ENCODE peak calls at places on chromosomes 12 and 14, in seven cellular contexts. One of them, this sample, is unnamed.

GRCh38 chr14:101737414-101738367 is 23.8 kb upstream of the PPP2R5C start:
- DNase-seq in astrocyte: no peak
- DNase-seq in neural progenitor cell: no peak
- DNase-seq in GM23248: no peak
- DNase-seq in A549: no peak
- DNase-seq in SK-N-SH: no peak
- DNase-seq in neuronal stem cell: no peak
- DNase-seq in this sample: no peak

GRCh38 chr14:104293231-104293841 is 154.9 kb downstream of the KIF26A start:
- DNase-seq in neuronal stem cell: no peak
- DNase-seq in GM23248: no peak
- DNase-seq in neural progenitor cell: no peak
- DNase-seq in A549: no peak
- DNase-seq in SK-N-SH: no peak
- DNase-seq in astrocyte: no peak
- DNase-seq in this sample: no peak

GRCh38 chr12:39906237-39906636 is 199.6 kb downstream of the SLC2A13 start:
- DNase-seq in neural progenitor cell: no peak
- DNase-seq in astrocyte: no peak
- DNase-seq in neuronal stem cell: no peak
- DNase-seq in GM23248: no peak
- DNase-seq in A549: no peak
- DNase-seq in SK-N-SH: no peak
- DNase-seq in this sample: no peak

GRCh38 chr14:66043921-66044320 is 442.2 kb upstream of the CCDC196 start:
- DNase-seq in SK-N-SH: no peak
- DNase-seq in A549: no peak
- DNase-seq in astrocyte: no peak
- DNase-seq in GM23248: peak; percentile 86
- DNase-seq in neural progenitor cell: no peak
- DNase-seq in neuronal stem cell: no peak
- DNase-seq in this sample: no peak

GRCh38 chr12:89234324-89235114 is 117.8 kb downstream of the DUSP6 start:
- DNase-seq in astrocyte: no peak
- DNase-seq in neuronal stem cell: no peak
- DNase-seq in GM23248: peak; percentile 68
- DNase-seq in SK-N-SH: no peak
- DNase-seq in A549: no peak
- DNase-seq in neural progenitor cell: no peak
- DNase-seq in this sample: no peak

GRCh38 chr12:68507657-68508056 is 103.0 kb upstream of the RAP1B start:
- DNase-seq in neuronal stem cell: no peak
- DNase-seq in GM23248: no peak
- DNase-seq in A549: no peak
- DNase-seq in neural progenitor cell: no peak
- DNase-seq in SK-N-SH: no peak
- DNase-seq in astrocyte: no peak
- DNase-seq in this sample: no peak

GRCh38 chr12:51475543-51475942 is 50.9 kb downstream of the SLC4A8 start:
- DNase-seq in GM23248: peak; percentile 38
- DNase-seq in A549: no peak
- DNase-seq in astrocyte: peak; percentile 23
- DNase-seq in neural progenitor cell: no peak
- DNase-seq in neuronal stem cell: no peak
- DNase-seq in SK-N-SH: no peak
- DNase-seq in this sample: no peak

GRCh38 chr12:77847665-77848431 is 17.2 kb downstream of the NAV3 start:
- DNase-seq in astrocyte: peak; percentile 97
- DNase-seq in SK-N-SH: no peak
- DNase-seq in neuronal stem cell: no peak
- DNase-seq in neural progenitor cell: no peak
- DNase-seq in GM23248: peak; percentile 86
- DNase-seq in A549: no peak
- DNase-seq in this sample: peak; percentile 48

GRCh38 chr14:92551066-92551841 is 37.7 kb downstream of the RIN3 start:
- DNase-seq in GM23248: no peak
- DNase-seq in A549: no peak
- DNase-seq in neuronal stem cell: no peak
- DNase-seq in astrocyte: no peak
- DNase-seq in neural progenitor cell: no peak
- DNase-seq in SK-N-SH: no peak
- DNase-seq in this sample: no peak

GRCh38 chr12:32755654-32756475 is at the start of gene YARS2:
- DNase-seq in neuronal stem cell: peak; percentile 88
- DNase-seq in neural progenitor cell: peak; percentile 97
- DNase-seq in SK-N-SH: peak; percentile 90
- DNase-seq in astrocyte: peak; percentile 96
- DNase-seq in A549: peak; percentile 99
- DNase-seq in GM23248: peak; percentile 99
- DNase-seq in this sample: peak; percentile 91

GRCh38 chr12:116864371-116865160 is 16.7 kb downstream of the HRK start:
- DNase-seq in SK-N-SH: no peak
- DNase-seq in GM23248: peak; percentile 84
- DNase-seq in neural progenitor cell: no peak
- DNase-seq in astrocyte: peak; percentile 87
- DNase-seq in A549: peak; percentile 53
- DNase-seq in neuronal stem cell: no peak
- DNase-seq in this sample: no peak

GRCh38 chr14:100994082-100994481 is 90.6 kb upstream of the RTL1 start:
- DNase-seq in neural progenitor cell: no peak
- DNase-seq in neuronal stem cell: no peak
- DNase-seq in astrocyte: peak; percentile 51
- DNase-seq in SK-N-SH: no peak
- DNase-seq in GM23248: peak; percentile 48
- DNase-seq in A549: peak; percentile 25
- DNase-seq in this sample: no peak

GRCh38 chr12:111454716-111455447 is 49.2 kb downstream of the SH2B3 start:
- DNase-seq in neural progenitor cell: no peak
- DNase-seq in A549: no peak
- DNase-seq in astrocyte: no peak
- DNase-seq in SK-N-SH: no peak
- DNase-seq in neuronal stem cell: no peak
- DNase-seq in GM23248: no peak
- DNase-seq in this sample: no peak

GRCh38 chr14:68757618-68758081 is 35.2 kb downstream of the ZFP36L1 start:
- DNase-seq in astrocyte: no peak
- DNase-seq in neural progenitor cell: no peak
- DNase-seq in neuronal stem cell: no peak
- DNase-seq in SK-N-SH: no peak
- DNase-seq in A549: no peak
- DNase-seq in GM23248: peak; percentile 23
- DNase-seq in this sample: no peak

GRCh38 chr12:89883630-89884364 is 175.2 kb upstream of the ATP2B1 start:
- DNase-seq in astrocyte: peak; percentile 54
- DNase-seq in SK-N-SH: no peak
- DNase-seq in neuronal stem cell: peak; percentile 72
- DNase-seq in GM23248: peak; percentile 49
- DNase-seq in A549: no peak
- DNase-seq in neural progenitor cell: peak; percentile 89
- DNase-seq in this sample: no peak

GRCh38 chr12:18224745-18225144 is 36.6 kb upstream of the PIK3C2G start:
- DNase-seq in GM23248: peak; percentile 68
- DNase-seq in SK-N-SH: peak; percentile 1
- DNase-seq in neuronal stem cell: peak; percentile 33
- DNase-seq in neural progenitor cell: peak; percentile 62
- DNase-seq in astrocyte: peak; percentile 27
- DNase-seq in A549: peak; percentile 36
- DNase-seq in this sample: no peak

GRCh38 chr12:59803735-59804134 is 207.9 kb downstream of the SLC16A7 start:
- DNase-seq in GM23248: no peak
- DNase-seq in A549: no peak
- DNase-seq in SK-N-SH: no peak
- DNase-seq in neuronal stem cell: no peak
- DNase-seq in astrocyte: peak; percentile 59
- DNase-seq in neural progenitor cell: no peak
- DNase-seq in this sample: no peak

GRCh38 chr12:67137256-67137655 is 131.9 kb upstream of the CAND1 start:
- DNase-seq in GM23248: peak; percentile 8
- DNase-seq in neural progenitor cell: no peak
- DNase-seq in neuronal stem cell: no peak
- DNase-seq in SK-N-SH: no peak
- DNase-seq in A549: no peak
- DNase-seq in astrocyte: no peak
- DNase-seq in this sample: no peak

GRCh38 chr14:50025776-50026175 is 90.6 kb downstream of the VCPKMT start:
- DNase-seq in A549: peak; percentile 45
- DNase-seq in neuronal stem cell: no peak
- DNase-seq in neural progenitor cell: no peak
- DNase-seq in GM23248: no peak
- DNase-seq in astrocyte: no peak
- DNase-seq in SK-N-SH: no peak
- DNase-seq in this sample: no peak

GRCh38 chr12:4355843-4356327 is 23.6 kb downstream of the FGF23 start:
- DNase-seq in neuronal stem cell: peak; percentile 36
- DNase-seq in GM23248: peak; percentile 18
- DNase-seq in astrocyte: no peak
- DNase-seq in neural progenitor cell: peak; percentile 67
- DNase-seq in SK-N-SH: peak; percentile 39
- DNase-seq in A549: peak; percentile 76
- DNase-seq in this sample: peak; percentile 35

GRCh38 chr14:70642313-70643235 is 858 bp downstream of the TTC9 start:
- DNase-seq in SK-N-SH: peak; percentile 77
- DNase-seq in neural progenitor cell: peak; percentile 9
- DNase-seq in GM23248: peak; percentile 10
- DNase-seq in neuronal stem cell: no peak
- DNase-seq in astrocyte: no peak
- DNase-seq in A549: no peak
- DNase-seq in this sample: no peak

GRCh38 chr12:95316798-95317197 is 99.2 kb downstream of the VEZT start:
- DNase-seq in neural progenitor cell: no peak
- DNase-seq in GM23248: no peak
- DNase-seq in neuronal stem cell: no peak
- DNase-seq in SK-N-SH: no peak
- DNase-seq in astrocyte: no peak
- DNase-seq in A549: no peak
- DNase-seq in this sample: no peak

GRCh38 chr12:13194462-13195110 is 1.9 kb upstream of the EMP1 start:
- DNase-seq in neural progenitor cell: no peak
- DNase-seq in GM23248: peak; percentile 74
- DNase-seq in A549: no peak
- DNase-seq in SK-N-SH: peak; percentile 52
- DNase-seq in neuronal stem cell: no peak
- DNase-seq in astrocyte: no peak
- DNase-seq in this sample: no peak
- H3K4me3 ChIP-seq in neural progenitor cell: no peak overlapping the region
- H3K4me3 ChIP-seq in GM23248: no peak overlapping the region
- H3K4me3 ChIP-seq in A549: no peak overlapping the region
- H3K4me3 ChIP-seq in SK-N-SH: no peak overlapping the region
- H3K4me3 ChIP-seq in neuronal stem cell: no peak overlapping the region
- H3K4me3 ChIP-seq in astrocyte: no peak overlapping the region
- H3K4me3 ChIP-seq in this sample: no peak overlapping the region

GRCh38 chr14:105858676-105859025 is 332.3 kb downstream of the TMEM121 start:
- DNase-seq in astrocyte: no peak
- DNase-seq in SK-N-SH: no peak
- DNase-seq in GM23248: no peak
- DNase-seq in neuronal stem cell: no peak
- DNase-seq in A549: no peak
- DNase-seq in neural progenitor cell: no peak
- DNase-seq in this sample: no peak
- H3K9me3 ChIP-seq in astrocyte: peaks cover 12% of the 10 kb centered on the region
- H3K9me3 ChIP-seq in SK-N-SH: peaks cover 7% of the 10 kb centered on the region
- H3K9me3 ChIP-seq in GM23248: no peaks in the 10 kb centered on the region
- H3K9me3 ChIP-seq in neuronal stem cell: peaks cover 72% of the 10 kb centered on the region
- H3K9me3 ChIP-seq in A549: no peaks in the 10 kb centered on the region
- H3K9me3 ChIP-seq in neural progenitor cell: peaks cover 2% of the 10 kb centered on the region
- H3K9me3 ChIP-seq in this sample: peaks cover 13% of the 10 kb centered on the region

GRCh38 chr12:55743967-55744931 is 1.3 kb downstream of the GDF11 start:
- DNase-seq in neuronal stem cell: no peak
- DNase-seq in SK-N-SH: peak; percentile 49
- DNase-seq in astrocyte: no peak
- DNase-seq in A549: no peak
- DNase-seq in GM23248: peak; percentile 41
- DNase-seq in neural progenitor cell: peak; percentile 47
- DNase-seq in this sample: no peak

GRCh38 chr12:55742719-55743130 is at the start of gene GDF11:
- DNase-seq in astrocyte: peak; percentile 64
- DNase-seq in A549: peak; percentile 64
- DNase-seq in SK-N-SH: no peak
- DNase-seq in neural progenitor cell: peak; percentile 95
- DNase-seq in neuronal stem cell: peak; percentile 80
- DNase-seq in GM23248: peak; percentile 90
- DNase-seq in this sample: no peak

GRCh38 chr12:55739025-55739378 is 3.9 kb upstream of the GDF11 start:
- DNase-seq in SK-N-SH: no peak
- DNase-seq in A549: no peak
- DNase-seq in neuronal stem cell: no peak
- DNase-seq in GM23248: no peak
- DNase-seq in astrocyte: no peak
- DNase-seq in neural progenitor cell: no peak
- DNase-seq in this sample: no peak

GRCh38 chr12:55743131-55743921 is 404 bp downstream of the GDF11 start:
- DNase-seq in neuronal stem cell: peak; percentile 75
- DNase-seq in astrocyte: peak; percentile 47
- DNase-seq in SK-N-SH: peak; percentile 91
- DNase-seq in neural progenitor cell: peak; percentile 95
- DNase-seq in A549: peak; percentile 82
- DNase-seq in GM23248: peak; percentile 87
- DNase-seq in this sample: no peak

GRCh38 chr12:55741978-55742377 is 944 bp upstream of the GDF11 start:
- DNase-seq in GM23248: no peak
- DNase-seq in A549: no peak
- DNase-seq in astrocyte: no peak
- DNase-seq in SK-N-SH: no peak
- DNase-seq in neuronal stem cell: no peak
- DNase-seq in neural progenitor cell: peak; percentile 43
- DNase-seq in this sample: no peak
- H3K4me2 ChIP-seq in GM23248: no peak overlapping the region
- H3K4me2 ChIP-seq in A549: no peak overlapping the region
- H3K4me2 ChIP-seq in astrocyte: peak overlapping the region; percentile 98
- H3K4me2 ChIP-seq in SK-N-SH: peak overlapping the region; percentile 90
- H3K4me2 ChIP-seq in neuronal stem cell: peak overlapping the region; percentile 12
- H3K4me2 ChIP-seq in neural progenitor cell: peak overlapping the region; percentile 82
- H3K4me2 ChIP-seq in this sample: no peak overlapping the region

GRCh38 chr14:99278836-99279235 is 6.8 kb upstream of the BCL11B start:
- DNase-seq in SK-N-SH: no peak
- DNase-seq in A549: no peak
- DNase-seq in astrocyte: no peak
- DNase-seq in neuronal stem cell: no peak
- DNase-seq in neural progenitor cell: no peak
- DNase-seq in GM23248: no peak
- DNase-seq in this sample: no peak

GRCh38 chr14:99280041-99280731 is 8.2 kb upstream of the BCL11B start:
- DNase-seq in neuronal stem cell: no peak
- DNase-seq in A549: no peak
- DNase-seq in SK-N-SH: no peak
- DNase-seq in GM23248: no peak
- DNase-seq in neural progenitor cell: no peak
- DNase-seq in astrocyte: no peak
- DNase-seq in this sample: no peak

GRCh38 chr14:99281396-99281795 is 9.4 kb upstream of the BCL11B start:
- DNase-seq in A549: no peak
- DNase-seq in neuronal stem cell: no peak
- DNase-seq in GM23248: no peak
- DNase-seq in astrocyte: no peak
- DNase-seq in neural progenitor cell: no peak
- DNase-seq in SK-N-SH: no peak
- DNase-seq in this sample: no peak

GRCh38 chr14:99282261-99283050 is 10.5 kb upstream of the BCL11B start:
- DNase-seq in astrocyte: no peak
- DNase-seq in GM23248: no peak
- DNase-seq in A549: no peak
- DNase-seq in SK-N-SH: no peak
- DNase-seq in neural progenitor cell: no peak
- DNase-seq in neuronal stem cell: no peak
- DNase-seq in this sample: no peak

GRCh38 chr14:99280852-99281251 is 8.9 kb upstream of the BCL11B start:
- DNase-seq in GM23248: no peak
- DNase-seq in astrocyte: no peak
- DNase-seq in SK-N-SH: no peak
- DNase-seq in neural progenitor cell: no peak
- DNase-seq in A549: no peak
- DNase-seq in neuronal stem cell: no peak
- DNase-seq in this sample: no peak
- H3K4me3 ChIP-seq in GM23248: no peak overlapping the region
- H3K4me3 ChIP-seq in astrocyte: no peak overlapping the region
- H3K4me3 ChIP-seq in SK-N-SH: no peak overlapping the region
- H3K4me3 ChIP-seq in neural progenitor cell: no peak overlapping the region
- H3K4me3 ChIP-seq in A549: no peak overlapping the region
- H3K4me3 ChIP-seq in neuronal stem cell: no peak overlapping the region
- H3K4me3 ChIP-seq in this sample: no peak overlapping the region